ENCODE peak calls at places on chromosomes 5 and 9, in nine cellular contexts. One of them, this sample, is unnamed.

GRCh38 chr5:110884005-110884404 is 145.2 kb downstream of the SLC25A46 start:
- DNase-seq in thoracic aorta: no peak
- DNase-seq in choroid plexus epithelial cell: peak; percentile 56
- DNase-seq in brain microvascular endothelial cell: no peak
- DNase-seq in COR-L47: no peak
- DNase-seq in ovary: no peak
- DNase-seq in RPMI8226: no peak
- DNase-seq in stimulated activated CD4-positive, alpha-beta T cell treated with anti-CD3 and anti-CD28 coated beads, TNF-alpha, amount 100 ng/mL, for 1 hour: no peak
- DNase-seq in NCI-H1436 treated with DMSO at 0.1 percent for 48 hours: no peak
- DNase-seq in this sample: no peak

GRCh38 chr5:34899066-34899465 is 16.2 kb downstream of the RAD1 start:
- DNase-seq in thoracic aorta: no peak
- DNase-seq in choroid plexus epithelial cell: no peak
- DNase-seq in brain microvascular endothelial cell: no peak
- DNase-seq in COR-L47: no peak
- DNase-seq in ovary: no peak
- DNase-seq in RPMI8226: no peak
- DNase-seq in stimulated activated CD4-positive, alpha-beta T cell treated with anti-CD3 and anti-CD28 coated beads, TNF-alpha, amount 100 ng/mL, for 1 hour: no peak
- DNase-seq in NCI-H1436 treated with DMSO at 0.1 percent for 48 hours: no peak
- DNase-seq in this sample: no peak

GRCh38 chr5:178425621-178426068 is 164.5 kb downstream of the COL23A1 start:
- DNase-seq in thoracic aorta: no peak
- DNase-seq in choroid plexus epithelial cell: no peak
- DNase-seq in brain microvascular endothelial cell: no peak
- DNase-seq in COR-L47: no peak
- DNase-seq in ovary: no peak
- DNase-seq in RPMI8226: no peak
- DNase-seq in stimulated activated CD4-positive, alpha-beta T cell treated with anti-CD3 and anti-CD28 coated beads, TNF-alpha, amount 100 ng/mL, for 1 hour: no peak
- DNase-seq in NCI-H1436 treated with DMSO at 0.1 percent for 48 hours: no peak
- DNase-seq in this sample: no peak

GRCh38 chr9:105138306-105138801 is 106.1 kb upstream of the SLC44A1 start:
- DNase-seq in thoracic aorta: no peak
- DNase-seq in choroid plexus epithelial cell: peak; percentile 83
- DNase-seq in brain microvascular endothelial cell: peak; percentile 48
- DNase-seq in COR-L47: peak; percentile 60
- DNase-seq in ovary: peak; percentile 60
- DNase-seq in RPMI8226: peak; percentile 26
- DNase-seq in stimulated activated CD4-positive, alpha-beta T cell treated with anti-CD3 and anti-CD28 coated beads, TNF-alpha, amount 100 ng/mL, for 1 hour: no peak
- DNase-seq in NCI-H1436 treated with DMSO at 0.1 percent for 48 hours: no peak
- DNase-seq in this sample: peak; percentile 62

GRCh38 chr5:142095651-142096330 is 12.8 kb upstream of the NDFIP1 start:
- DNase-seq in thoracic aorta: no peak
- DNase-seq in choroid plexus epithelial cell: no peak
- DNase-seq in brain microvascular endothelial cell: no peak
- DNase-seq in COR-L47: no peak
- DNase-seq in ovary: no peak
- DNase-seq in RPMI8226: no peak
- DNase-seq in stimulated activated CD4-positive, alpha-beta T cell treated with anti-CD3 and anti-CD28 coated beads, TNF-alpha, amount 100 ng/mL, for 1 hour: peak; percentile 51
- DNase-seq in NCI-H1436 treated with DMSO at 0.1 percent for 48 hours: no peak
- DNase-seq in this sample: peak; percentile 71

GRCh38 chr9:136791466-136792276 is 527 bp downstream of the TMEM141 start:
- DNase-seq in thoracic aorta: no peak
- DNase-seq in choroid plexus epithelial cell: no peak
- DNase-seq in brain microvascular endothelial cell: no peak
- DNase-seq in COR-L47: peak; percentile 65
- DNase-seq in ovary: peak; percentile 81
- DNase-seq in RPMI8226: peak; percentile 90
- DNase-seq in stimulated activated CD4-positive, alpha-beta T cell treated with anti-CD3 and anti-CD28 coated beads, TNF-alpha, amount 100 ng/mL, for 1 hour: peak; percentile 52
- DNase-seq in NCI-H1436 treated with DMSO at 0.1 percent for 48 hours: no peak
- DNase-seq in this sample: peak; percentile 39

GRCh38 chr9:100222674-100223073 is 123.6 kb downstream of the INVS start:
- DNase-seq in thoracic aorta: no peak
- DNase-seq in choroid plexus epithelial cell: peak; percentile 70
- DNase-seq in brain microvascular endothelial cell: no peak
- DNase-seq in COR-L47: no peak
- DNase-seq in ovary: no peak
- DNase-seq in RPMI8226: peak; percentile 10
- DNase-seq in stimulated activated CD4-positive, alpha-beta T cell treated with anti-CD3 and anti-CD28 coated beads, TNF-alpha, amount 100 ng/mL, for 1 hour: no peak
- DNase-seq in NCI-H1436 treated with DMSO at 0.1 percent for 48 hours: no peak
- DNase-seq in this sample: no peak

GRCh38 chr9:94786586-94786985 is 60.1 kb downstream of the AOPEP start:
- DNase-seq in thoracic aorta: no peak
- DNase-seq in choroid plexus epithelial cell: no peak
- DNase-seq in brain microvascular endothelial cell: no peak
- DNase-seq in COR-L47: no peak
- DNase-seq in ovary: no peak
- DNase-seq in RPMI8226: no peak
- DNase-seq in stimulated activated CD4-positive, alpha-beta T cell treated with anti-CD3 and anti-CD28 coated beads, TNF-alpha, amount 100 ng/mL, for 1 hour: no peak
- DNase-seq in NCI-H1436 treated with DMSO at 0.1 percent for 48 hours: no peak
- DNase-seq in this sample: no peak

GRCh38 chr5:139738777-139739611 is 56.6 kb upstream of the PSD2 start:
- DNase-seq in thoracic aorta: no peak
- DNase-seq in choroid plexus epithelial cell: no peak
- DNase-seq in brain microvascular endothelial cell: no peak
- DNase-seq in COR-L47: peak; percentile 32
- DNase-seq in ovary: no peak
- DNase-seq in RPMI8226: no peak
- DNase-seq in stimulated activated CD4-positive, alpha-beta T cell treated with anti-CD3 and anti-CD28 coated beads, TNF-alpha, amount 100 ng/mL, for 1 hour: no peak
- DNase-seq in NCI-H1436 treated with DMSO at 0.1 percent for 48 hours: no peak
- DNase-seq in this sample: no peak

GRCh38 chr5:27316283-27316675 is 277.9 kb upstream of the CDH9 start:
- DNase-seq in thoracic aorta: no peak
- DNase-seq in choroid plexus epithelial cell: peak; percentile 83
- DNase-seq in brain microvascular endothelial cell: peak; percentile 62
- DNase-seq in COR-L47: no peak
- DNase-seq in ovary: no peak
- DNase-seq in RPMI8226: no peak
- DNase-seq in stimulated activated CD4-positive, alpha-beta T cell treated with anti-CD3 and anti-CD28 coated beads, TNF-alpha, amount 100 ng/mL, for 1 hour: no peak
- DNase-seq in NCI-H1436 treated with DMSO at 0.1 percent for 48 hours: no peak
- DNase-seq in this sample: no peak

GRCh38 chr5:124528838-124529237 is 217.6 kb downstream of the ZNF608 start:
- DNase-seq in thoracic aorta: no peak
- DNase-seq in choroid plexus epithelial cell: no peak
- DNase-seq in brain microvascular endothelial cell: no peak
- DNase-seq in COR-L47: no peak
- DNase-seq in ovary: no peak
- DNase-seq in RPMI8226: no peak
- DNase-seq in stimulated activated CD4-positive, alpha-beta T cell treated with anti-CD3 and anti-CD28 coated beads, TNF-alpha, amount 100 ng/mL, for 1 hour: no peak
- DNase-seq in NCI-H1436 treated with DMSO at 0.1 percent for 48 hours: no peak
- DNase-seq in this sample: peak; percentile 13

GRCh38 chr5:55324815-55325418 is 17.1 kb downstream of the MTREX start:
- DNase-seq in thoracic aorta: no peak
- DNase-seq in choroid plexus epithelial cell: peak; percentile 81
- DNase-seq in brain microvascular endothelial cell: peak; percentile 29
- DNase-seq in COR-L47: no peak
- DNase-seq in ovary: no peak
- DNase-seq in RPMI8226: peak; percentile 41
- DNase-seq in stimulated activated CD4-positive, alpha-beta T cell treated with anti-CD3 and anti-CD28 coated beads, TNF-alpha, amount 100 ng/mL, for 1 hour: no peak
- DNase-seq in NCI-H1436 treated with DMSO at 0.1 percent for 48 hours: no peak
- DNase-seq in this sample: no peak

GRCh38 chr5:51375084-51375483 is 8.2 kb upstream of the ISL1 start:
- DNase-seq in thoracic aorta: no peak
- DNase-seq in choroid plexus epithelial cell: no peak
- DNase-seq in brain microvascular endothelial cell: no peak
- DNase-seq in COR-L47: no peak
- DNase-seq in ovary: no peak
- DNase-seq in RPMI8226: no peak
- DNase-seq in stimulated activated CD4-positive, alpha-beta T cell treated with anti-CD3 and anti-CD28 coated beads, TNF-alpha, amount 100 ng/mL, for 1 hour: no peak
- DNase-seq in NCI-H1436 treated with DMSO at 0.1 percent for 48 hours: no peak
- DNase-seq in this sample: no peak

GRCh38 chr9:114691046-114691955 is 9.3 kb upstream of the TEX48 start:
- DNase-seq in thoracic aorta: no peak
- DNase-seq in choroid plexus epithelial cell: peak; percentile 86
- DNase-seq in brain microvascular endothelial cell: peak; percentile 88
- DNase-seq in COR-L47: no peak
- DNase-seq in ovary: no peak
- DNase-seq in RPMI8226: peak; percentile 3
- DNase-seq in stimulated activated CD4-positive, alpha-beta T cell treated with anti-CD3 and anti-CD28 coated beads, TNF-alpha, amount 100 ng/mL, for 1 hour: peak; percentile 38
- DNase-seq in NCI-H1436 treated with DMSO at 0.1 percent for 48 hours: no peak
- DNase-seq in this sample: no peak

GRCh38 chr5:12626556-12626955 is 722.3 kb upstream of the CTNND2 start:
- DNase-seq in thoracic aorta: no peak
- DNase-seq in choroid plexus epithelial cell: no peak
- DNase-seq in brain microvascular endothelial cell: no peak
- DNase-seq in COR-L47: no peak
- DNase-seq in ovary: no peak
- DNase-seq in RPMI8226: no peak
- DNase-seq in stimulated activated CD4-positive, alpha-beta T cell treated with anti-CD3 and anti-CD28 coated beads, TNF-alpha, amount 100 ng/mL, for 1 hour: no peak
- DNase-seq in NCI-H1436 treated with DMSO at 0.1 percent for 48 hours: no peak
- DNase-seq in this sample: no peak

GRCh38 chr9:4293293-4293931 is 6.5 kb downstream of the GLIS3 start:
- DNase-seq in thoracic aorta: no peak
- DNase-seq in choroid plexus epithelial cell: peak; percentile 98
- DNase-seq in brain microvascular endothelial cell: peak; percentile 97
- DNase-seq in COR-L47: no peak
- DNase-seq in ovary: no peak
- DNase-seq in RPMI8226: no peak
- DNase-seq in stimulated activated CD4-positive, alpha-beta T cell treated with anti-CD3 and anti-CD28 coated beads, TNF-alpha, amount 100 ng/mL, for 1 hour: no peak
- DNase-seq in NCI-H1436 treated with DMSO at 0.1 percent for 48 hours: no peak
- DNase-seq in this sample: peak; percentile 91

GRCh38 chr5:180975338-180975737 is 13.3 kb upstream of the BTNL3 start:
- DNase-seq in thoracic aorta: no peak
- DNase-seq in choroid plexus epithelial cell: no peak
- DNase-seq in brain microvascular endothelial cell: no peak
- DNase-seq in COR-L47: no peak
- DNase-seq in ovary: no peak
- DNase-seq in RPMI8226: no peak
- DNase-seq in stimulated activated CD4-positive, alpha-beta T cell treated with anti-CD3 and anti-CD28 coated beads, TNF-alpha, amount 100 ng/mL, for 1 hour: no peak
- DNase-seq in NCI-H1436 treated with DMSO at 0.1 percent for 48 hours: no peak
- DNase-seq in this sample: no peak

GRCh38 chr5:177366528-177367322 is 9.0 kb downstream of the RGS14 start:
- DNase-seq in thoracic aorta: peak; percentile 62
- DNase-seq in choroid plexus epithelial cell: peak; percentile 86
- DNase-seq in brain microvascular endothelial cell: peak; percentile 76
- DNase-seq in COR-L47: no peak
- DNase-seq in ovary: peak; percentile 92
- DNase-seq in RPMI8226: no peak
- DNase-seq in stimulated activated CD4-positive, alpha-beta T cell treated with anti-CD3 and anti-CD28 coated beads, TNF-alpha, amount 100 ng/mL, for 1 hour: no peak
- DNase-seq in NCI-H1436 treated with DMSO at 0.1 percent for 48 hours: no peak
- DNase-seq in this sample: peak; percentile 92

GRCh38 chr9:7121664-7122063 is 363.9 kb downstream of the KDM4C start:
- DNase-seq in thoracic aorta: no peak
- DNase-seq in choroid plexus epithelial cell: no peak
- DNase-seq in brain microvascular endothelial cell: no peak
- DNase-seq in COR-L47: no peak
- DNase-seq in ovary: no peak
- DNase-seq in RPMI8226: no peak
- DNase-seq in stimulated activated CD4-positive, alpha-beta T cell treated with anti-CD3 and anti-CD28 coated beads, TNF-alpha, amount 100 ng/mL, for 1 hour: no peak
- DNase-seq in NCI-H1436 treated with DMSO at 0.1 percent for 48 hours: no peak
- DNase-seq in this sample: no peak

GRCh38 chr5:123810911-123811310 is 298.9 kb downstream of the CSNK1G3 start:
- DNase-seq in thoracic aorta: no peak
- DNase-seq in choroid plexus epithelial cell: no peak
- DNase-seq in brain microvascular endothelial cell: no peak
- DNase-seq in COR-L47: no peak
- DNase-seq in ovary: no peak
- DNase-seq in RPMI8226: no peak
- DNase-seq in stimulated activated CD4-positive, alpha-beta T cell treated with anti-CD3 and anti-CD28 coated beads, TNF-alpha, amount 100 ng/mL, for 1 hour: no peak
- DNase-seq in NCI-H1436 treated with DMSO at 0.1 percent for 48 hours: no peak
- DNase-seq in this sample: no peak

GRCh38 chr9:23638837-23639426 is 187.1 kb downstream of the ELAVL2 start:
- DNase-seq in thoracic aorta: no peak
- DNase-seq in choroid plexus epithelial cell: no peak
- DNase-seq in brain microvascular endothelial cell: no peak
- DNase-seq in COR-L47: no peak
- DNase-seq in ovary: no peak
- DNase-seq in RPMI8226: no peak
- DNase-seq in stimulated activated CD4-positive, alpha-beta T cell treated with anti-CD3 and anti-CD28 coated beads, TNF-alpha, amount 100 ng/mL, for 1 hour: no peak
- DNase-seq in NCI-H1436 treated with DMSO at 0.1 percent for 48 hours: no peak
- DNase-seq in this sample: no peak

GRCh38 chr5:57777174-57777581 is 294.6 kb upstream of the ACTBL2 start:
- DNase-seq in thoracic aorta: no peak
- DNase-seq in choroid plexus epithelial cell: no peak
- DNase-seq in brain microvascular endothelial cell: no peak
- DNase-seq in COR-L47: no peak
- DNase-seq in ovary: no peak
- DNase-seq in RPMI8226: no peak
- DNase-seq in stimulated activated CD4-positive, alpha-beta T cell treated with anti-CD3 and anti-CD28 coated beads, TNF-alpha, amount 100 ng/mL, for 1 hour: no peak
- DNase-seq in NCI-H1436 treated with DMSO at 0.1 percent for 48 hours: no peak
- DNase-seq in this sample: no peak

GRCh38 chr9:105816202-105816744 is 121.9 kb downstream of the TMEM38B start:
- DNase-seq in thoracic aorta: no peak
- DNase-seq in choroid plexus epithelial cell: no peak
- DNase-seq in brain microvascular endothelial cell: no peak
- DNase-seq in COR-L47: no peak
- DNase-seq in ovary: no peak
- DNase-seq in RPMI8226: no peak
- DNase-seq in stimulated activated CD4-positive, alpha-beta T cell treated with anti-CD3 and anti-CD28 coated beads, TNF-alpha, amount 100 ng/mL, for 1 hour: no peak
- DNase-seq in NCI-H1436 treated with DMSO at 0.1 percent for 48 hours: no peak
- DNase-seq in this sample: no peak

GRCh38 chr5:154197801-154198461 is 7.4 kb downstream of the GALNT10 start:
- DNase-seq in thoracic aorta: no peak
- DNase-seq in choroid plexus epithelial cell: no peak
- DNase-seq in brain microvascular endothelial cell: peak; percentile 19
- DNase-seq in COR-L47: peak; percentile 12
- DNase-seq in ovary: no peak
- DNase-seq in RPMI8226: no peak
- DNase-seq in stimulated activated CD4-positive, alpha-beta T cell treated with anti-CD3 and anti-CD28 coated beads, TNF-alpha, amount 100 ng/mL, for 1 hour: no peak
- DNase-seq in NCI-H1436 treated with DMSO at 0.1 percent for 48 hours: peak; percentile 94
- DNase-seq in this sample: no peak

GRCh38 chr9:15147471-15147870 is 159.5 kb downstream of the TTC39B start:
- DNase-seq in thoracic aorta: no peak
- DNase-seq in choroid plexus epithelial cell: peak; percentile 63
- DNase-seq in brain microvascular endothelial cell: no peak
- DNase-seq in COR-L47: no peak
- DNase-seq in ovary: no peak
- DNase-seq in RPMI8226: no peak
- DNase-seq in stimulated activated CD4-positive, alpha-beta T cell treated with anti-CD3 and anti-CD28 coated beads, TNF-alpha, amount 100 ng/mL, for 1 hour: no peak
- DNase-seq in NCI-H1436 treated with DMSO at 0.1 percent for 48 hours: no peak
- DNase-seq in this sample: no peak

GRCh38 chr9:19799784-19800183 is 10.9 kb upstream of the SLC24A2 start:
- DNase-seq in thoracic aorta: no peak
- DNase-seq in choroid plexus epithelial cell: no peak
- DNase-seq in brain microvascular endothelial cell: no peak
- DNase-seq in COR-L47: no peak
- DNase-seq in ovary: no peak
- DNase-seq in RPMI8226: no peak
- DNase-seq in stimulated activated CD4-positive, alpha-beta T cell treated with anti-CD3 and anti-CD28 coated beads, TNF-alpha, amount 100 ng/mL, for 1 hour: no peak
- DNase-seq in NCI-H1436 treated with DMSO at 0.1 percent for 48 hours: no peak
- DNase-seq in this sample: no peak

GRCh38 chr5:135188233-135188909 is 154.3 kb upstream of the PITX1 start:
- DNase-seq in thoracic aorta: no peak
- DNase-seq in choroid plexus epithelial cell: no peak
- DNase-seq in brain microvascular endothelial cell: no peak
- DNase-seq in COR-L47: no peak
- DNase-seq in ovary: no peak
- DNase-seq in RPMI8226: no peak
- DNase-seq in stimulated activated CD4-positive, alpha-beta T cell treated with anti-CD3 and anti-CD28 coated beads, TNF-alpha, amount 100 ng/mL, for 1 hour: no peak
- DNase-seq in NCI-H1436 treated with DMSO at 0.1 percent for 48 hours: no peak
- DNase-seq in this sample: no peak